ENCODE peak calls at places on chromosomes 4 and X, in four cellular contexts. One of them, this sample, is unnamed.

GRCh38 chr4:136241221-136241986 is 1290.9 kb downstream of the PCDH18 start:
- DNase-seq in A673: no peak
- DNase-seq in effector memory CD4-positive, alpha-beta T cell: no peak
- DNase-seq in COR-L47: no peak
- DNase-seq in this sample: no peak

GRCh38 chrX:22246620-22247019 is 26.1 kb upstream of the CBLL2 start:
- DNase-seq in A673: no peak
- DNase-seq in effector memory CD4-positive, alpha-beta T cell: no peak
- DNase-seq in COR-L47: no peak
- DNase-seq in this sample: no peak

GRCh38 chrX:78822157-78822683 is 74.7 kb downstream of the LPAR4 start:
- DNase-seq in A673: no peak
- DNase-seq in effector memory CD4-positive, alpha-beta T cell: no peak
- DNase-seq in COR-L47: no peak
- DNase-seq in this sample: no peak

GRCh38 chrX:153576961-153577360 is 22.0 kb downstream of the CCNQ start:
- DNase-seq in A673: no peak
- DNase-seq in effector memory CD4-positive, alpha-beta T cell: no peak
- DNase-seq in COR-L47: no peak
- DNase-seq in this sample: no peak

GRCh38 chrX:41733939-41734338 is 10.0 kb downstream of the GPR82 start:
- DNase-seq in A673: no peak
- DNase-seq in effector memory CD4-positive, alpha-beta T cell: no peak
- DNase-seq in COR-L47: no peak
- DNase-seq in this sample: no peak

GRCh38 chr4:109232666-109233065 is 69.8 kb downstream of the COL25A1 start:
- DNase-seq in A673: no peak
- DNase-seq in effector memory CD4-positive, alpha-beta T cell: no peak
- DNase-seq in COR-L47: no peak
- DNase-seq in this sample: no peak

GRCh38 chr4:88158038-88158359 is 440 bp downstream of the ABCG2 start:
- DNase-seq in A673: no peak
- DNase-seq in effector memory CD4-positive, alpha-beta T cell: no peak
- DNase-seq in COR-L47: no peak
- DNase-seq in this sample: no peak

GRCh38 chrX:120462370-120462769 is 6.7 kb downstream of the LAMP2 start:
- DNase-seq in A673: no peak
- DNase-seq in effector memory CD4-positive, alpha-beta T cell: no peak
- DNase-seq in COR-L47: no peak
- DNase-seq in this sample: no peak

GRCh38 chrX:49171752-49172279 is at the start of gene PLP2:
- DNase-seq in A673: peak
- DNase-seq in effector memory CD4-positive, alpha-beta T cell: peak
- DNase-seq in COR-L47: peak
- DNase-seq in this sample: peak

GRCh38 chr4:10093801-10094552 is 22.6 kb downstream of the WDR1 start:
- DNase-seq in A673: no peak
- DNase-seq in effector memory CD4-positive, alpha-beta T cell: peak
- DNase-seq in COR-L47: no peak
- DNase-seq in this sample: no peak

GRCh38 chr4:76206222-76206942 is 7.2 kb downstream of the SCARB2 start:
- DNase-seq in A673: peak
- DNase-seq in effector memory CD4-positive, alpha-beta T cell: no peak
- DNase-seq in COR-L47: no peak
- DNase-seq in this sample: no peak

GRCh38 chr4:150782921-150783320 is 201.0 kb downstream of the MAB21L2 start:
- DNase-seq in A673: peak
- DNase-seq in effector memory CD4-positive, alpha-beta T cell: no peak
- DNase-seq in COR-L47: no peak
- DNase-seq in this sample: no peak

GRCh38 chr4:145679520-145679919 is 426 bp upstream of the C4orf51 start:
- DNase-seq in A673: peak
- DNase-seq in effector memory CD4-positive, alpha-beta T cell: no peak
- DNase-seq in COR-L47: peak
- DNase-seq in this sample: peak

GRCh38 chr4:60868232-60868960 is 331.7 kb upstream of the ADGRL3 start:
- DNase-seq in A673: no peak
- DNase-seq in effector memory CD4-positive, alpha-beta T cell: no peak
- DNase-seq in COR-L47: no peak
- DNase-seq in this sample: no peak

GRCh38 chr4:76947369-76947768 is 2.2 kb upstream of the SEPTIN11 start:
- DNase-seq in A673: no peak
- DNase-seq in effector memory CD4-positive, alpha-beta T cell: no peak
- DNase-seq in COR-L47: no peak
- DNase-seq in this sample: no peak

GRCh38 chrX:134172588-134173259 is 64.3 kb upstream of the CCDC160 start:
- DNase-seq in A673: peak
- DNase-seq in effector memory CD4-positive, alpha-beta T cell: no peak
- DNase-seq in COR-L47: no peak
- DNase-seq in this sample: peak

GRCh38 chrX:97117572-97117971 is 233.9 kb downstream of the RPA4 start:
- DNase-seq in A673: no peak
- DNase-seq in effector memory CD4-positive, alpha-beta T cell: no peak
- DNase-seq in COR-L47: peak
- DNase-seq in this sample: no peak

GRCh38 chr4:64538219-64538618 is 129.0 kb upstream of the TECRL start:
- DNase-seq in A673: peak
- DNase-seq in effector memory CD4-positive, alpha-beta T cell: no peak
- DNase-seq in COR-L47: no peak
- DNase-seq in this sample: no peak

GRCh38 chrX:6660567-6661252 is 125.8 kb upstream of the VCX3A start:
- DNase-seq in A673: no peak
- DNase-seq in effector memory CD4-positive, alpha-beta T cell: no peak
- DNase-seq in COR-L47: no peak
- DNase-seq in this sample: no peak

GRCh38 chr4:122633211-122633610 is 12.3 kb upstream of the IL21 start:
- DNase-seq in A673: no peak
- DNase-seq in effector memory CD4-positive, alpha-beta T cell: no peak
- DNase-seq in COR-L47: no peak
- DNase-seq in this sample: no peak

GRCh38 chrX:13774696-13775095 is 40.1 kb downstream of the OFD1 start:
- DNase-seq in A673: no peak
- DNase-seq in effector memory CD4-positive, alpha-beta T cell: no peak
- DNase-seq in COR-L47: no peak
- DNase-seq in this sample: no peak

GRCh38 chr4:89681219-89681618 is 155.7 kb downstream of the SNCA start:
- DNase-seq in A673: no peak
- DNase-seq in effector memory CD4-positive, alpha-beta T cell: no peak
- DNase-seq in COR-L47: no peak
- DNase-seq in this sample: peak

GRCh38 chr4:2898001-2898400 is 54.4 kb downstream of the ADD1 start:
- DNase-seq in A673: no peak
- DNase-seq in effector memory CD4-positive, alpha-beta T cell: no peak
- DNase-seq in COR-L47: no peak
- DNase-seq in this sample: no peak

GRCh38 chrX:115344885-115345653 is 55.6 kb downstream of the LUZP4 start:
- DNase-seq in A673: peak
- DNase-seq in effector memory CD4-positive, alpha-beta T cell: no peak
- DNase-seq in COR-L47: peak
- DNase-seq in this sample: peak

GRCh38 chr4:57850141-57850540 is 740.0 kb upstream of the IGFBP7 start:
- DNase-seq in A673: no peak
- DNase-seq in effector memory CD4-positive, alpha-beta T cell: no peak
- DNase-seq in COR-L47: no peak
- DNase-seq in this sample: no peak

GRCh38 chrX:107449490-107450175 is at the start of gene FRMPD3:
- DNase-seq in A673: no peak
- DNase-seq in effector memory CD4-positive, alpha-beta T cell: no peak
- DNase-seq in COR-L47: no peak
- DNase-seq in this sample: no peak

GRCh38 chr4:183136880-183137279 is 37.8 kb downstream of the WWC2 start:
- DNase-seq in A673: no peak
- DNase-seq in effector memory CD4-positive, alpha-beta T cell: no peak
- DNase-seq in COR-L47: no peak
- DNase-seq in this sample: no peak

GRCh38 chr4:143641406-143641805 is 59.1 kb downstream of the FREM3 start:
- DNase-seq in A673: no peak
- DNase-seq in effector memory CD4-positive, alpha-beta T cell: no peak
- DNase-seq in COR-L47: no peak
- DNase-seq in this sample: no peak

GRCh38 chr4:12979797-12980196 is 504.3 kb downstream of the RAB28 start:
- DNase-seq in A673: no peak
- DNase-seq in effector memory CD4-positive, alpha-beta T cell: no peak
- DNase-seq in COR-L47: no peak
- DNase-seq in this sample: no peak

GRCh38 chrX:40469316-40469715 is 111.5 kb upstream of the ATP6AP2 start:
- DNase-seq in A673: no peak
- DNase-seq in effector memory CD4-positive, alpha-beta T cell: no peak
- DNase-seq in COR-L47: no peak
- DNase-seq in this sample: no peak

GRCh38 chr4:84956014-84956413 is 10.5 kb downstream of the WDFY3 start:
- DNase-seq in A673: no peak
- DNase-seq in effector memory CD4-positive, alpha-beta T cell: no peak
- DNase-seq in COR-L47: no peak
- DNase-seq in this sample: peak

GRCh38 chr4:11228575-11228974 is 200.1 kb downstream of the HS3ST1 start:
- DNase-seq in A673: no peak
- DNase-seq in effector memory CD4-positive, alpha-beta T cell: no peak
- DNase-seq in COR-L47: peak
- DNase-seq in this sample: peak

GRCh38 chrX:145881175-145881867 is 63.7 kb downstream of the SLITRK2 start:
- DNase-seq in A673: no peak
- DNase-seq in effector memory CD4-positive, alpha-beta T cell: no peak
- DNase-seq in COR-L47: no peak
- DNase-seq in this sample: no peak

GRCh38 chr4:48205092-48205491 is 64.5 kb downstream of the TEC start:
- DNase-seq in A673: peak
- DNase-seq in effector memory CD4-positive, alpha-beta T cell: no peak
- DNase-seq in COR-L47: no peak
- DNase-seq in this sample: no peak

GRCh38 chr4:98232202-98232601 is 29.0 kb upstream of the RAP1GDS1 start:
- DNase-seq in A673: peak
- DNase-seq in effector memory CD4-positive, alpha-beta T cell: no peak
- DNase-seq in COR-L47: no peak
- DNase-seq in this sample: no peak

GRCh38 chrX:149641432-149641831 is 9.8 kb upstream of the TMEM185A start:
- DNase-seq in A673: no peak
- DNase-seq in effector memory CD4-positive, alpha-beta T cell: no peak
- DNase-seq in COR-L47: no peak
- DNase-seq in this sample: no peak

GRCh38 chr4:79650794-79651431 is 242.9 kb upstream of the GK2 start:
- DNase-seq in A673: peak
- DNase-seq in effector memory CD4-positive, alpha-beta T cell: no peak
- DNase-seq in COR-L47: no peak
- DNase-seq in this sample: no peak

GRCh38 chr4:22573198-22573597 is 57.3 kb upstream of the ADGRA3 start:
- DNase-seq in A673: peak
- DNase-seq in effector memory CD4-positive, alpha-beta T cell: no peak
- DNase-seq in COR-L47: no peak
- DNase-seq in this sample: no peak